ENCODE peak calls at places on chromosomes 11 and 22, in five cellular contexts. One of them, this sample, is unnamed.

GRCh38 chr11:34238533-34238932 is 119.3 kb downstream of the ABTB2 start:
- DNase-seq in IMR-90: no peak
- DNase-seq in ovary: no peak
- DNase-seq in K562: no peak
- DNase-seq in psoas muscle: no peak
- DNase-seq in this sample: no peak

GRCh38 chr11:9138612-9139579 is 47.5 kb upstream of the SCUBE2 start:
- DNase-seq in IMR-90: peak
- DNase-seq in ovary: peak
- DNase-seq in K562: no peak
- DNase-seq in psoas muscle: no peak
- DNase-seq in this sample: peak

GRCh38 chr22:42893366-42894150 is 36.5 kb upstream of the ARFGAP3 start:
- DNase-seq in IMR-90: no peak
- DNase-seq in ovary: no peak
- DNase-seq in K562: no peak
- DNase-seq in psoas muscle: no peak
- DNase-seq in this sample: no peak

GRCh38 chr11:112997829-112998228 is 36.6 kb downstream of the NCAM1 start:
- DNase-seq in IMR-90: no peak
- DNase-seq in ovary: no peak
- DNase-seq in K562: no peak
- DNase-seq in psoas muscle: no peak
- DNase-seq in this sample: no peak

GRCh38 chr11:13007702-13008435 is 1.2 kb upstream of the RASSF10 start:
- DNase-seq in IMR-90: no peak
- DNase-seq in ovary: no peak
- DNase-seq in K562: no peak
- DNase-seq in psoas muscle: no peak
- DNase-seq in this sample: no peak

GRCh38 chr11:78192911-78193341 is 4.2 kb downstream of the USP35 start:
- DNase-seq in IMR-90: no peak
- DNase-seq in ovary: no peak
- DNase-seq in K562: no peak
- DNase-seq in psoas muscle: no peak
- DNase-seq in this sample: no peak

GRCh38 chr11:10875430-10876021 is 17.7 kb upstream of the ZBED5 start:
- DNase-seq in IMR-90: no peak
- DNase-seq in ovary: no peak
- DNase-seq in K562: no peak
- DNase-seq in psoas muscle: no peak
- DNase-seq in this sample: no peak

GRCh38 chr11:20038969-20039368 is 121.3 kb downstream of the DBX1 start:
- DNase-seq in IMR-90: no peak
- DNase-seq in ovary: no peak
- DNase-seq in K562: no peak
- DNase-seq in psoas muscle: no peak
- DNase-seq in this sample: no peak

GRCh38 chr11:10490398-10491232 is 35.6 kb downstream of the AMPD3 start:
- DNase-seq in IMR-90: peak
- DNase-seq in ovary: peak
- DNase-seq in K562: peak
- DNase-seq in psoas muscle: peak
- DNase-seq in this sample: peak

GRCh38 chr11:11620966-11621880 is 582 bp downstream of the GALNT18 start:
- DNase-seq in IMR-90: peak
- DNase-seq in ovary: peak
- DNase-seq in K562: no peak
- DNase-seq in psoas muscle: peak
- DNase-seq in this sample: no peak

GRCh38 chr11:114440121-114440860 is 1.0 kb downstream of the REXO2 start:
- DNase-seq in IMR-90: peak
- DNase-seq in ovary: no peak
- DNase-seq in K562: no peak
- DNase-seq in psoas muscle: no peak
- DNase-seq in this sample: no peak

GRCh38 chr11:69662021-69662698 is 13.0 kb downstream of the LTO1 start:
- DNase-seq in IMR-90: no peak
- DNase-seq in ovary: peak
- DNase-seq in K562: no peak
- DNase-seq in psoas muscle: peak
- DNase-seq in this sample: no peak

GRCh38 chr11:120568572-120569307 is 57.2 kb downstream of the GRIK4 start:
- DNase-seq in IMR-90: no peak
- DNase-seq in ovary: no peak
- DNase-seq in K562: no peak
- DNase-seq in psoas muscle: no peak
- DNase-seq in this sample: no peak

GRCh38 chr22:44206696-44207095 is 26.0 kb downstream of the PARVG start:
- DNase-seq in IMR-90: no peak
- DNase-seq in ovary: no peak
- DNase-seq in K562: no peak
- DNase-seq in psoas muscle: no peak
- DNase-seq in this sample: no peak

GRCh38 chr11:19756675-19757475 is 44.2 kb downstream of the NAV2 start:
- DNase-seq in IMR-90: no peak
- DNase-seq in ovary: peak
- DNase-seq in K562: no peak
- DNase-seq in psoas muscle: peak
- DNase-seq in this sample: no peak

GRCh38 chr11:93820085-93820710 is 30.2 kb downstream of the VSTM5 start:
- DNase-seq in IMR-90: no peak
- DNase-seq in ovary: no peak
- DNase-seq in K562: no peak
- DNase-seq in psoas muscle: no peak
- DNase-seq in this sample: no peak

GRCh38 chr11:58864335-58864734 is 19.8 kb upstream of the GLYATL2 start:
- DNase-seq in IMR-90: no peak
- DNase-seq in ovary: no peak
- DNase-seq in K562: no peak
- DNase-seq in psoas muscle: no peak
- DNase-seq in this sample: no peak

GRCh38 chr22:44337658-44338004 is 24.9 kb upstream of the SHISAL1 start:
- DNase-seq in IMR-90: peak
- DNase-seq in ovary: peak
- DNase-seq in K562: peak
- DNase-seq in psoas muscle: no peak
- DNase-seq in this sample: peak

GRCh38 chr11:124442442-124442841 is 3.1 kb downstream of the OR8B8 start:
- DNase-seq in IMR-90: no peak
- DNase-seq in ovary: no peak
- DNase-seq in K562: no peak
- DNase-seq in psoas muscle: no peak
- DNase-seq in this sample: no peak

GRCh38 chr11:78350101-78350645 is 67.4 kb downstream of the GAB2 start:
- DNase-seq in IMR-90: peak
- DNase-seq in ovary: no peak
- DNase-seq in K562: peak
- DNase-seq in psoas muscle: no peak
- DNase-seq in this sample: peak

DNA sequence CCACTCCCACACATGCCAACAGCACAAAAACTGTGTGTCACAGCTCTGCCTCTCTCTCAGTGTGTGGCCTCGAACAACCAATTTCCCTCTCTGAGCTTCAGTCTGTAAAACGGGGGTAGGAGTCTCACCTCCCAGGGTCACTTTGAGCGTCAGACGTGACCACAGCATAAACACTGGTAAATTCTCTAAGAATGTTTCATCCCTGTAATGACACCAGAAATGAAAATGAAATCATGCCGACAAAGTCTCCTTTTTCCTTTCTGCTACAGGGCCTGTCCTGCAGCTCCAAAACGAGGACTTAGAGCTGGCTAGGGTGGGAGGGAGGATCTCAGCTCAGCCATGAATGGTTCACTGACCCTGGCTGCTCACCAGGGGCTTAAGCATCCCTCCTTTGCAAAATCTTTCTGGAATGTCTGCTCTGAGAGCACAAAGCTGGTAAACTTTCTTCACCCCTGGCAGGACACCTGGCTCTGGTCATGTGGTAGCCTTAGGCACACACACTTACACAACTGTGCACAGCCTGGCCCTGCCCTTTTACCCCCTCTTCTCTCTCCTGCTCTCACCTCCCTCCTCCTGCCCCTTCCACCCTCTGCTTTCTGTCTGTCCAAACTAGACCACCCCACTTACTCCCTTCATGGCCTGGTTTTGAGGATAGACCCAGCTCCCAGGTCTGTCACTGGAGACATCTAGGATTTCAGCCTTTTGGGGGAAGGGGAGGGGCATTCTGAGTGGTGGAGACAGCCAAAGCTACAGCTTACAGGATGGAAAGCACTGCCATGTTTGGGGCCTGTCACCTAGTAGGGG is 12.3 kb upstream of the TSKU start:
- DNase-seq in IMR-90: peak
- DNase-seq in ovary: peak
- DNase-seq in K562: no peak
- DNase-seq in psoas muscle: peak
- DNase-seq in this sample: peak
- H3K27ac ChIP-seq in IMR-90: peak
- H3K27ac ChIP-seq in ovary: peak
- H3K27ac ChIP-seq in K562: no peak
- H3K27ac ChIP-seq in psoas muscle: peak
- H3K27ac ChIP-seq in this sample: peak

GRCh38 chr11:2837096-2837601 is 48.4 kb downstream of the CDKN1C start:
- DNase-seq in IMR-90: peak
- DNase-seq in ovary: no peak
- DNase-seq in K562: peak
- DNase-seq in psoas muscle: peak
- DNase-seq in this sample: no peak
- TF ChIP-seq CTCF in IMR-90: peak
- TF ChIP-seq CTCF in ovary: no peak
- TF ChIP-seq CTCF in K562: peak
- TF ChIP-seq CTCF in psoas muscle: peak
- TF ChIP-seq CTCF in this sample: peak

GRCh38 chr22:49462795-49463194 is 364.9 kb downstream of the BRD1 start:
- DNase-seq in IMR-90: no peak
- DNase-seq in ovary: no peak
- DNase-seq in K562: no peak
- DNase-seq in psoas muscle: no peak
- DNase-seq in this sample: no peak

GRCh38 chr22:49462291-49462690 is 365.4 kb downstream of the BRD1 start:
- DNase-seq in IMR-90: no peak
- DNase-seq in ovary: no peak
- DNase-seq in K562: no peak
- DNase-seq in psoas muscle: no peak
- DNase-seq in this sample: no peak

GRCh38 chr22:49460662-49461371 is 366.9 kb downstream of the BRD1 start:
- DNase-seq in IMR-90: no peak
- DNase-seq in ovary: no peak
- DNase-seq in K562: no peak
- DNase-seq in psoas muscle: no peak
- DNase-seq in this sample: no peak

GRCh38 chr22:49464024-49464423 is 363.6 kb downstream of the BRD1 start:
- DNase-seq in IMR-90: no peak
- DNase-seq in ovary: no peak
- DNase-seq in K562: no peak
- DNase-seq in psoas muscle: no peak
- DNase-seq in this sample: no peak

GRCh38 chr22:49461674-49462073 is 366.0 kb downstream of the BRD1 start:
- DNase-seq in IMR-90: no peak
- DNase-seq in ovary: no peak
- DNase-seq in K562: no peak
- DNase-seq in psoas muscle: no peak
- DNase-seq in this sample: no peak
- H3K27ac ChIP-seq in IMR-90: no peak
- H3K27ac ChIP-seq in ovary: no peak
- H3K27ac ChIP-seq in K562: no peak
- H3K27ac ChIP-seq in psoas muscle: no peak
- H3K27ac ChIP-seq in this sample: no peak

GRCh38 chr11:7050191-7050590 is 29.9 kb downstream of the NLRP14 start:
- DNase-seq in IMR-90: no peak
- DNase-seq in ovary: no peak
- DNase-seq in K562: no peak
- DNase-seq in psoas muscle: no peak
- DNase-seq in this sample: no peak
- TF ChIP-seq CTCF in IMR-90: no peak
- TF ChIP-seq CTCF in ovary: no peak
- TF ChIP-seq CTCF in K562: no peak
- TF ChIP-seq CTCF in psoas muscle: no peak
- TF ChIP-seq CTCF in this sample: no peak

GRCh38 chr22:19360300-19360792 is 68.8 kb upstream of the CLTCL1 start:
- DNase-seq in IMR-90: no peak
- DNase-seq in ovary: no peak
- DNase-seq in K562: no peak
- DNase-seq in psoas muscle: no peak
- DNase-seq in this sample: no peak

GRCh38 chr22:19359554-19360299 is 68.2 kb upstream of the CLTCL1 start:
- DNase-seq in IMR-90: no peak
- DNase-seq in ovary: no peak
- DNase-seq in K562: no peak
- DNase-seq in psoas muscle: no peak
- DNase-seq in this sample: no peak

GRCh38 chr22:19360862-19361261 is 69.3 kb upstream of the CLTCL1 start:
- DNase-seq in IMR-90: no peak
- DNase-seq in ovary: no peak
- DNase-seq in K562: no peak
- DNase-seq in psoas muscle: no peak
- DNase-seq in this sample: no peak

GRCh38 chr22:19358703-19359553 is 67.4 kb upstream of the CLTCL1 start:
- DNase-seq in IMR-90: no peak
- DNase-seq in ovary: no peak
- DNase-seq in K562: no peak
- DNase-seq in psoas muscle: no peak
- DNase-seq in this sample: no peak

GRCh38 chr22:19361501-19362103 is 69.9 kb downstream of the HIRA start:
- DNase-seq in IMR-90: no peak
- DNase-seq in ovary: no peak
- DNase-seq in K562: no peak
- DNase-seq in psoas muscle: no peak
- DNase-seq in this sample: no peak
- H3K27ac ChIP-seq in IMR-90: no peak
- H3K27ac ChIP-seq in ovary: no peak
- H3K27ac ChIP-seq in K562: no peak
- H3K27ac ChIP-seq in psoas muscle: no peak
- H3K27ac ChIP-seq in this sample: no peak

DNA sequence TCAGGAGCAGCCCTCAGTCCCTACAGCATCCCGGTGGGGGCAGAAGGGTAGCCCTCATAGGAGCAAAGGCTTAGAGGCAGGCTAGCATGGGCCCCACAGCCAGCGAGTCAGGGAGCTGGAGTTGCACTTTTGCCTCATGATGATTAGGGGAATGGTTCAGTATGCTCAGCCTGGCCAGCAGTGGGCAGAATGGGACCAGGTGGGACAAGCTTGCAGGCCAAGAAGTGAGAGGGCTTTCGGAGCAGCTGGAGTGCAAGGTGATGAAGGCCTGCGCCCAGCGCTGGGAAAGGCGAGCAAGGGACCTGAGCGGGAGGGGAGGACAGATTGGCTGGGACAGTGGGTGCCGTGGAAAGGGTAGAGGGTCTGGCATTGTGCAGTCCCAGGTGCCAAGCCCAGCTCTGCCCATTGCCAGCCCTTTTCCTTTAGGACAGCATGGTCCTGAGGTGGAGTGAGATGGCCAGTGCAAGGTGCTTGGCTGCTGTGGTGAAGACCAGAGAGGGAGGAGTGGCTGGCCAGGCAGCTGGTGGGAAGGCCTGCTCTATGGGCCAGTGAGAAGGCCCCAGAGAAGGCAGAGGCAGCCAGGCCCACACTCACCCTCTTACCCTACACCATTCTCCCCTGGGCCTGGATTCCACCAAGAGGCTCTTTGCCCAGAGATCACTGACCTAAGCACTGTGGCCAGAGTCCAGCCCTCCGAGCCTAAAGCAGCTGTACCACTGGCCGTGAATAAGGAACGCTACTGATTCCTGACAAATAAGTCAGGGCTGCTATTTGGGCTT is 47.9 kb upstream of the SUSD2 start:
- DNase-seq in IMR-90: peak
- DNase-seq in ovary: no peak
- DNase-seq in K562: no peak
- DNase-seq in psoas muscle: no peak
- DNase-seq in this sample: no peak
- TF ChIP-seq CTCF in IMR-90: peak
- TF ChIP-seq CTCF in ovary: peak
- TF ChIP-seq CTCF in K562: no peak
- TF ChIP-seq CTCF in psoas muscle: peak
- TF ChIP-seq CTCF in this sample: peak

This sample was measured in AG04450.